ENCODE peak calls at places on chromosomes 6 and 20, in six cellular contexts. X, V, D, W, Q and H are unnamed samples.
A peak's percentile ranks its signal among the peaks of the same experiment; 100 is the strongest.

GRCh38 chr6:88982720-88983119 is 19.3 kb upstream of the RNGTT start:
- DNase-seq in Q (peak; percentile 41), V (peak; percentile 81), D (no peak), W (peak; percentile 66), X (no peak), H (no peak)

GRCh38 chr20:6007094-6007528 is 46.7 kb downstream of the LRRN4 start:
- DNase-seq in V (no peak), X (no peak), D (no peak), Q (no peak), W (peak; percentile 4), H (no peak)

GRCh38 chr6:45618259-45618658 is 240.5 kb upstream of the SUPT3H start:
- DNase-seq in V (no peak), W (no peak), Q (no peak), D (no peak), X (no peak), H (no peak)

GRCh38 chr6:156780117-156780641 is 3.0 kb downstream of the ARID1B start:
- DNase-seq in V (peak; percentile 85), X (peak; percentile 53), D (peak; percentile 33), W (peak; percentile 89), Q (peak; percentile 77), H (peak; percentile 52)

GRCh38 chr20:63696311-63696627 is 183 bp upstream of the TNFRSF6B start:
- DNase-seq in D (no peak), Q (no peak), V (no peak), W (no peak), X (no peak), H (peak; percentile 48)

GRCh38 chr20:12047838-12048432 is 130.2 kb downstream of the BTBD3 start:
- DNase-seq in W (no peak), D (no peak), X (no peak), Q (no peak), V (peak; percentile 44), H (no peak)

GRCh38 chr6:137661601-137662000 is 167.4 kb upstream of the OLIG3 start:
- DNase-seq in Q (peak; percentile 46), D (peak; percentile 15), W (peak; percentile 71), X (peak; percentile 26), V (no peak), H (peak; percentile 45)

GRCh38 chr6:127458817-127459216 is 372 bp downstream of the KIAA0408 start:
- DNase-seq in V (no peak), W (no peak), X (no peak), Q (no peak), D (no peak), H (no peak)

GRCh38 chr6:163095401-163095800 is 319.1 kb upstream of the QKI start:
- DNase-seq in D (no peak), V (no peak), X (no peak), Q (no peak), W (no peak), H (no peak)

GRCh38 chr20:34574426-34574825 is 15.9 kb downstream of the MAP1LC3A start:
- DNase-seq in D (no peak), Q (no peak), W (no peak), V (no peak), X (no peak), H (no peak)

GRCh38 chr20:51237278-51237677 is 214.4 kb upstream of the KCNG1 start:
- DNase-seq in D (no peak), V (no peak), X (no peak), W (no peak), Q (no peak), H (no peak)

GRCh38 chr6:4041480-4041879 is 37.5 kb downstream of the FAM217A start:
- DNase-seq in V (no peak), D (no peak), X (no peak), W (no peak), Q (no peak), H (no peak)

GRCh38 chr6:111411978-111412574 is 70.9 kb downstream of the REV3L start:
- DNase-seq in X (no peak), V (no peak), Q (peak; percentile 11), D (no peak), W (peak; percentile 41), H (no peak)

GRCh38 chr6:157242791-157243190 is 80.5 kb downstream of the TMEM242 start:
- DNase-seq in D (no peak), X (no peak), V (peak; percentile 35), W (no peak), Q (no peak), H (no peak)

GRCh38 chr6:146113055-146113623 is 84.3 kb downstream of the GRM1 start:
- DNase-seq in D (no peak), X (no peak), V (no peak), Q (no peak), W (no peak), H (no peak)

GRCh38 chr6:3379482-3380060 is 77.3 kb downstream of the SLC22A23 start:
- DNase-seq in X (no peak), W (no peak), Q (no peak), V (no peak), D (no peak), H (no peak)

GRCh38 chr6:15417811-15418210 is 171.9 kb downstream of the JARID2 start:
- DNase-seq in D (no peak), V (no peak), W (no peak), X (no peak), Q (no peak), H (no peak)

GRCh38 chr20:55540486-55540885 is 464.8 kb downstream of the CBLN4 start:
- DNase-seq in X (no peak), Q (no peak), V (no peak), D (no peak), W (no peak), H (no peak)

GRCh38 chr6:27168586-27169443 is 78.7 kb upstream of the PRSS16 start:
- DNase-seq in Q (no peak), D (no peak), X (no peak), W (no peak), V (no peak), H (no peak)

GRCh38 chr6:5968817-5969726 is 37.7 kb downstream of the NRN1 start:
- DNase-seq in W (no peak), V (peak; percentile 21), D (no peak), Q (no peak), X (no peak), H (no peak)

GRCh38 chr6:49328051-49328450 is 135.0 kb downstream of the MMUT start:
- DNase-seq in W (no peak), D (no peak), V (peak; percentile 13), X (no peak), Q (no peak), H (no peak)

GRCh38 chr6:83190596-83190995 is 2.5 kb downstream of the PGM3 start:
- DNase-seq in X (no peak), Q (no peak), V (no peak), W (no peak), D (no peak), H (no peak)

GRCh38 chr6:31689249-31690110 is 8.6 kb upstream of the LY6G5C start:
- DNase-seq in D (no peak), W (no peak), V (no peak), Q (no peak), X (no peak), H (no peak)

GRCh38 chr6:42175860-42176259 is 2.7 kb downstream of the GUCA1A start:
- DNase-seq in Q (no peak), X (no peak), D (no peak), V (no peak), W (no peak), H (no peak)

GRCh38 chr20:575230-575629 is 31.6 kb upstream of the CSNK2A1 start:
- DNase-seq in W (no peak), D (no peak), X (no peak), Q (no peak), V (no peak), H (no peak)

GRCh38 chr20:53162251-53162835 is 190.2 kb downstream of the TSHZ2 start:
- DNase-seq in X (no peak), W (peak; percentile 37), V (peak; percentile 69), D (peak; percentile 65), Q (peak; percentile 64), H (no peak)

GRCh38 chr6:155807243-155807642 is 351.6 kb upstream of the NOX3 start:
- DNase-seq in D (no peak), X (no peak), V (no peak), W (no peak), Q (no peak), H (no peak)

GRCh38 chr20:51767018-51767866 is 948 bp downstream of the ATP9A start:
- DNase-seq in D (peak; percentile 60), Q (peak; percentile 59), W (peak; percentile 18), V (peak; percentile 93), X (no peak), H (peak; percentile 17)

GRCh38 chr20:33791021-33791420 is 20.1 kb upstream of the CHMP4B start:
- DNase-seq in V (no peak), D (no peak), X (no peak), Q (no peak), W (no peak), H (no peak)

GRCh38 chr6:76684881-76685280 is 612.4 kb upstream of the IMPG1 start:
- DNase-seq in X (no peak), V (no peak), W (no peak), D (peak; percentile 91), Q (no peak), H (no peak)

GRCh38 chr6:35759401-35759800 is 17.0 kb upstream of the CLPSL2 start:
- DNase-seq in D (no peak), Q (no peak), V (no peak), W (no peak), X (no peak), H (no peak)

GRCh38 chr20:57432874-57433491 is 41.8 kb downstream of the RBM38 start:
- DNase-seq in Q (peak; percentile 87), V (no peak), X (peak; percentile 35), D (no peak), W (peak; percentile 93), H (peak; percentile 72)

GRCh38 chr6:105780146-105780860 is 305.8 kb upstream of the PRDM1 start:
- DNase-seq in D (no peak), Q (no peak), V (no peak), X (no peak), W (peak; percentile 69), H (no peak)

GRCh38 chr6:166490671-166491500 is 95.6 kb downstream of the RAMACL start:
- DNase-seq in V (no peak), X (no peak), D (no peak), W (no peak), Q (no peak), H (no peak)

GRCh38 chr6:119557239-119557638 is 207.7 kb upstream of the MAN1A1 start:
- DNase-seq in X (no peak), W (no peak), V (no peak), D (no peak), Q (no peak), H (no peak)

GRCh38 chr6:79602859-79603258 is 28.3 kb upstream of the SH3BGRL2 start:
- DNase-seq in Q (no peak), V (peak; percentile 19), W (no peak), D (no peak), X (no peak), H (no peak)

GRCh38 chr20:34012735-34013134 is 19.0 kb downstream of the RALY start:
- DNase-seq in X (no peak), W (no peak), D (no peak), V (no peak), Q (no peak), H (no peak)

GRCh38 chr6:11710221-11710836 is 68.3 kb downstream of the ADTRP start:
- DNase-seq in Q (no peak), X (peak; percentile 40), V (no peak), D (no peak), W (peak; percentile 36), H (no peak)

GRCh38 chr6:3228046-3228671 is 706 bp upstream of the TUBB2B start:
- DNase-seq in V (peak; percentile 78), W (no peak), D (no peak), X (no peak), Q (peak; percentile 59), H (peak; percentile 21)